ENCODE peak calls at places on chromosomes 4 and X, in eight cellular contexts. One of them, this sample, is unnamed.
A peak's percentile ranks its signal among the peaks of the same experiment; 100 is the strongest.

GRCh38 chrX:1502241-1502640 is 34.7 kb downstream of the P2RY8 start:
- DNase-seq in CD8-positive, alpha-beta memory T cell: no peak
- DNase-seq in neural progenitor cell: no peak
- DNase-seq in kidney glomerular epithelial cell: no peak
- DNase-seq in Right ventricle myocardium inferior: no peak
- DNase-seq in fibroblast of mammary gland: no peak
- DNase-seq in brain microvascular endothelial cell: no peak
- DNase-seq in NCI-H1436: peak; percentile 32
- DNase-seq in this sample: no peak

GRCh38 chrX:25968920-25969319 is 169.2 kb upstream of the MAGEB18 start:
- DNase-seq in CD8-positive, alpha-beta memory T cell: no peak
- DNase-seq in neural progenitor cell: peak; percentile 55
- DNase-seq in kidney glomerular epithelial cell: peak; percentile 0
- DNase-seq in Right ventricle myocardium inferior: no peak
- DNase-seq in fibroblast of mammary gland: peak; percentile 2
- DNase-seq in brain microvascular endothelial cell: no peak
- DNase-seq in NCI-H1436: no peak
- DNase-seq in this sample: no peak

GRCh38 chr4:6153874-6154273 is 46.5 kb downstream of the JAKMIP1 start:
- DNase-seq in CD8-positive, alpha-beta memory T cell: no peak
- DNase-seq in neural progenitor cell: peak; percentile 10
- DNase-seq in kidney glomerular epithelial cell: no peak
- DNase-seq in Right ventricle myocardium inferior: no peak
- DNase-seq in fibroblast of mammary gland: no peak
- DNase-seq in brain microvascular endothelial cell: no peak
- DNase-seq in NCI-H1436: no peak
- DNase-seq in this sample: no peak

GRCh38 chrX:129755779-129756650 is 17.2 kb downstream of the XPNPEP2 start:
- DNase-seq in CD8-positive, alpha-beta memory T cell: peak; percentile 58
- DNase-seq in neural progenitor cell: peak; percentile 36
- DNase-seq in kidney glomerular epithelial cell: no peak
- DNase-seq in Right ventricle myocardium inferior: no peak
- DNase-seq in fibroblast of mammary gland: no peak
- DNase-seq in brain microvascular endothelial cell: no peak
- DNase-seq in NCI-H1436: peak; percentile 21
- DNase-seq in this sample: no peak

GRCh38 chr4:87093443-87094123 is 126.8 kb downstream of the KLHL8 start:
- DNase-seq in CD8-positive, alpha-beta memory T cell: peak; percentile 58
- DNase-seq in neural progenitor cell: peak; percentile 77
- DNase-seq in kidney glomerular epithelial cell: peak; percentile 90
- DNase-seq in Right ventricle myocardium inferior: no peak
- DNase-seq in fibroblast of mammary gland: peak; percentile 54
- DNase-seq in brain microvascular endothelial cell: peak; percentile 43
- DNase-seq in NCI-H1436: peak; percentile 36
- DNase-seq in this sample: no peak

GRCh38 chr4:102825261-102826071 is 1.9 kb downstream of the UBE2D3 start:
- DNase-seq in CD8-positive, alpha-beta memory T cell: no peak
- DNase-seq in neural progenitor cell: peak; percentile 25
- DNase-seq in kidney glomerular epithelial cell: peak; percentile 48
- DNase-seq in Right ventricle myocardium inferior: no peak
- DNase-seq in fibroblast of mammary gland: peak; percentile 83
- DNase-seq in brain microvascular endothelial cell: peak; percentile 56
- DNase-seq in NCI-H1436: no peak
- DNase-seq in this sample: peak; percentile 56

GRCh38 chr4:40214038-40214437 is 17.2 kb downstream of the RHOH start:
- DNase-seq in CD8-positive, alpha-beta memory T cell: peak; percentile 84
- DNase-seq in neural progenitor cell: no peak
- DNase-seq in kidney glomerular epithelial cell: no peak
- DNase-seq in Right ventricle myocardium inferior: no peak
- DNase-seq in fibroblast of mammary gland: no peak
- DNase-seq in brain microvascular endothelial cell: no peak
- DNase-seq in NCI-H1436: no peak
- DNase-seq in this sample: no peak

GRCh38 chr4:3480528-3481112 is 17.5 kb downstream of the DOK7 start:
- DNase-seq in CD8-positive, alpha-beta memory T cell: peak; percentile 67
- DNase-seq in neural progenitor cell: peak; percentile 87
- DNase-seq in kidney glomerular epithelial cell: peak; percentile 45
- DNase-seq in Right ventricle myocardium inferior: peak; percentile 88
- DNase-seq in fibroblast of mammary gland: peak; percentile 64
- DNase-seq in brain microvascular endothelial cell: peak; percentile 80
- DNase-seq in NCI-H1436: peak; percentile 16
- DNase-seq in this sample: peak; percentile 64

GRCh38 chrX:134661295-134661694 is 3.0 kb upstream of the PLAC1 start:
- DNase-seq in CD8-positive, alpha-beta memory T cell: no peak
- DNase-seq in neural progenitor cell: no peak
- DNase-seq in kidney glomerular epithelial cell: no peak
- DNase-seq in Right ventricle myocardium inferior: no peak
- DNase-seq in fibroblast of mammary gland: no peak
- DNase-seq in brain microvascular endothelial cell: no peak
- DNase-seq in NCI-H1436: peak; percentile 34
- DNase-seq in this sample: no peak

GRCh38 chr4:61675464-61675863 is 475.3 kb downstream of the ADGRL3 start:
- DNase-seq in CD8-positive, alpha-beta memory T cell: no peak
- DNase-seq in neural progenitor cell: no peak
- DNase-seq in kidney glomerular epithelial cell: no peak
- DNase-seq in Right ventricle myocardium inferior: no peak
- DNase-seq in fibroblast of mammary gland: no peak
- DNase-seq in brain microvascular endothelial cell: no peak
- DNase-seq in NCI-H1436: no peak
- DNase-seq in this sample: no peak

GRCh38 chr4:80143305-80143679 is 54.0 kb upstream of the PRDM8 start:
- DNase-seq in CD8-positive, alpha-beta memory T cell: no peak
- DNase-seq in neural progenitor cell: no peak
- DNase-seq in kidney glomerular epithelial cell: no peak
- DNase-seq in Right ventricle myocardium inferior: no peak
- DNase-seq in fibroblast of mammary gland: no peak
- DNase-seq in brain microvascular endothelial cell: no peak
- DNase-seq in NCI-H1436: no peak
- DNase-seq in this sample: no peak

GRCh38 chr4:83364312-83364711 is 29.7 kb upstream of the HPSE start:
- DNase-seq in CD8-positive, alpha-beta memory T cell: no peak
- DNase-seq in neural progenitor cell: no peak
- DNase-seq in kidney glomerular epithelial cell: no peak
- DNase-seq in Right ventricle myocardium inferior: no peak
- DNase-seq in fibroblast of mammary gland: no peak
- DNase-seq in brain microvascular endothelial cell: no peak
- DNase-seq in NCI-H1436: no peak
- DNase-seq in this sample: no peak

GRCh38 chr4:164169591-164169990 is 584.3 kb upstream of the SMIM31 start:
- DNase-seq in CD8-positive, alpha-beta memory T cell: no peak
- DNase-seq in neural progenitor cell: no peak
- DNase-seq in kidney glomerular epithelial cell: peak; percentile 51
- DNase-seq in Right ventricle myocardium inferior: no peak
- DNase-seq in fibroblast of mammary gland: peak; percentile 54
- DNase-seq in brain microvascular endothelial cell: peak; percentile 49
- DNase-seq in NCI-H1436: no peak
- DNase-seq in this sample: peak; percentile 47

GRCh38 chr4:82774711-82775171 is 23.9 kb downstream of the SCD5 start:
- DNase-seq in CD8-positive, alpha-beta memory T cell: no peak
- DNase-seq in neural progenitor cell: peak; percentile 50
- DNase-seq in kidney glomerular epithelial cell: peak; percentile 33
- DNase-seq in Right ventricle myocardium inferior: no peak
- DNase-seq in fibroblast of mammary gland: peak; percentile 28
- DNase-seq in brain microvascular endothelial cell: no peak
- DNase-seq in NCI-H1436: no peak
- DNase-seq in this sample: no peak

GRCh38 chrX:155215443-155216178 is 649 bp upstream of the VBP1 start:
- DNase-seq in CD8-positive, alpha-beta memory T cell: no peak
- DNase-seq in neural progenitor cell: no peak
- DNase-seq in kidney glomerular epithelial cell: peak; percentile 16
- DNase-seq in Right ventricle myocardium inferior: no peak
- DNase-seq in fibroblast of mammary gland: peak; percentile 4
- DNase-seq in brain microvascular endothelial cell: peak; percentile 1
- DNase-seq in NCI-H1436: no peak
- DNase-seq in this sample: no peak